ENCODE peak calls at places on chromosomes 2 and 18, in four cellular contexts. One of them, this sample, is unnamed.

GRCh38 chr2:151275291-151275690 is 13.6 kb upstream of the RBM43 start:
- DNase-seq in upper lobe of right lung: no peak
- DNase-seq in cardiac fibroblast: no peak
- DNase-seq in mammary epithelial cell: no peak
- DNase-seq in this sample: no peak

GRCh38 chr2:48233005-48233404 is 296.9 kb upstream of the STON1 start:
- DNase-seq in upper lobe of right lung: no peak
- DNase-seq in mammary epithelial cell: peak
- DNase-seq in cardiac fibroblast: no peak
- DNase-seq in this sample: no peak

GRCh38 chr2:120861576-120862191 is 126.0 kb downstream of the GLI2 start:
- DNase-seq in cardiac fibroblast: no peak
- DNase-seq in upper lobe of right lung: peak
- DNase-seq in mammary epithelial cell: no peak
- DNase-seq in this sample: peak

GRCh38 chr2:47016172-47016913 is 100.7 kb upstream of the MCFD2 start:
- DNase-seq in cardiac fibroblast: peak
- DNase-seq in mammary epithelial cell: peak
- DNase-seq in upper lobe of right lung: no peak
- DNase-seq in this sample: no peak

GRCh38 chr2:241741016-241741415 is 6.6 kb downstream of the D2HGDH start:
- DNase-seq in cardiac fibroblast: no peak
- DNase-seq in upper lobe of right lung: no peak
- DNase-seq in mammary epithelial cell: peak
- DNase-seq in this sample: no peak

GRCh38 chr2:241638063-241638660 is 669 bp downstream of the ATG4B start:
- DNase-seq in upper lobe of right lung: no peak
- DNase-seq in mammary epithelial cell: peak
- DNase-seq in cardiac fibroblast: no peak
- DNase-seq in this sample: no peak

GRCh38 chr18:52319423-52319822 is 20.6 kb upstream of the DCC start:
- DNase-seq in upper lobe of right lung: no peak
- DNase-seq in mammary epithelial cell: no peak
- DNase-seq in cardiac fibroblast: no peak
- DNase-seq in this sample: no peak

GRCh38 chr18:5710235-5710634 is 166.4 kb upstream of the EPB41L3 start:
- DNase-seq in upper lobe of right lung: no peak
- DNase-seq in cardiac fibroblast: no peak
- DNase-seq in mammary epithelial cell: no peak
- DNase-seq in this sample: no peak

GRCh38 chr2:173231042-173231441 is 123.6 kb upstream of the CDCA7 start:
- DNase-seq in upper lobe of right lung: peak
- DNase-seq in cardiac fibroblast: no peak
- DNase-seq in mammary epithelial cell: no peak
- DNase-seq in this sample: no peak

GRCh38 chr2:236205867-236206645 is 37.9 kb upstream of the GBX2 start:
- DNase-seq in upper lobe of right lung: no peak
- DNase-seq in mammary epithelial cell: no peak
- DNase-seq in cardiac fibroblast: peak
- DNase-seq in this sample: no peak

GRCh38 chr2:168401771-168402170 is 54.3 kb upstream of the CERS6 start:
- DNase-seq in cardiac fibroblast: no peak
- DNase-seq in mammary epithelial cell: no peak
- DNase-seq in upper lobe of right lung: no peak
- DNase-seq in this sample: no peak

GRCh38 chr18:47150824-47151366 is 595 bp upstream of the HDHD2 start:
- DNase-seq in upper lobe of right lung: no peak
- DNase-seq in cardiac fibroblast: no peak
- DNase-seq in mammary epithelial cell: no peak
- DNase-seq in this sample: no peak

DNA sequence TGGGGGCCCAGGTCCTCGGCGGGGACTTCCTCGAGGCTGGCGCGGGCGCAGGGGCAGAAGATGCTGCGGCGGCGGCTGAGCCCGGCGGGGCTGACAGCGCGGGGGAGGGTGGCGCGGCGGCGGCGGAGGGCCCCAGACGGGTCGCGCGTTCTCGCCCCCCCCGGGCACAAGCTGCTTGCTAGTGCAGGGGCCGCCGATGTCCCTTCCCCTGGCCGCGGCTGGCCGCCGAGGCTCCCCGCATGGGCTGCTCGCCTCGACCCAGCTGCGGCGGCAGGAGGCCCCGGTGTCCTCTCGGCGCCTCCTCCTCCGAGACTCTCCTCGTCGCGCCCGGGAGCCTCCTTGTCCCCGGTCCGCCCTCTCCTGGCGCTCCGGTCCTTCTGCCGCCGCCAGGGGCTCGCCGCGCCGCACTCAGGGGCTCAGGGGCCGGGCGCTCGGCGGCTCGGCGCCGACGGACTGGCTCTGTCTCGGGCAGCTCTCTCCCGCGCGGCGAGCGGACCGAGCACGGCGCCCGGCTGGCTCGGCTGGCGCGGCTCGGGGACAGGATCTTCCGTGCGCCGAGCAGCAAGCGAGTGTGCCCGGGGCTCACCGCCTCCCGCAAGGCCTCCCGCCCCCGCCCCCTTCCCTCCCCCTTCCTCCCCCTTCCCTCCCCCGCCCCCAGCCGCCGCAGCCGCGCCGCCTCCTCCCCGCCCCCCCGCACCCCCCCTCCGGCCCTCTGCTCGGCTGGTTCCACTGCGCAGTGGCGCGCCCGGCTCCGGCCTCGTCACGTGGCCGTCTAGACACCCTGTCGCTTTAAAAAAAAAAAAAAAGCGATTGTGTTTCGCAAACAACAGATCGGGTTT is 902 bp upstream of the SMAD7 start:
- DNase-seq in upper lobe of right lung: peak
- DNase-seq in mammary epithelial cell: peak
- DNase-seq in cardiac fibroblast: peak
- DNase-seq in this sample: no peak
- TF ChIP-seq CTCF in upper lobe of right lung: no peak
- TF ChIP-seq CTCF in mammary epithelial cell: no peak
- TF ChIP-seq CTCF in cardiac fibroblast: no peak
- TF ChIP-seq CTCF in this sample: peak

GRCh38 chr2:10317646-10318045 is 14.9 kb downstream of the HPCAL1 start:
- DNase-seq in mammary epithelial cell: no peak
- DNase-seq in cardiac fibroblast: no peak
- DNase-seq in upper lobe of right lung: no peak
- DNase-seq in this sample: peak
- TF ChIP-seq CTCF in mammary epithelial cell: no peak
- TF ChIP-seq CTCF in cardiac fibroblast: no peak
- TF ChIP-seq CTCF in upper lobe of right lung: no peak
- TF ChIP-seq CTCF in this sample: no peak

GRCh38 chr2:238703436-238703835 is 144.4 kb upstream of the TWIST2 start:
- DNase-seq in upper lobe of right lung: no peak
- DNase-seq in cardiac fibroblast: no peak
- DNase-seq in mammary epithelial cell: no peak
- DNase-seq in this sample: no peak

GRCh38 chr2:238709324-238709723 is 138.6 kb upstream of the TWIST2 start:
- DNase-seq in cardiac fibroblast: peak
- DNase-seq in upper lobe of right lung: no peak
- DNase-seq in mammary epithelial cell: no peak
- DNase-seq in this sample: no peak

GRCh38 chr2:238706163-238706562 is 141.7 kb upstream of the TWIST2 start:
- DNase-seq in mammary epithelial cell: no peak
- DNase-seq in upper lobe of right lung: no peak
- DNase-seq in cardiac fibroblast: no peak
- DNase-seq in this sample: no peak

GRCh38 chr2:238704471-238705230 is 143.2 kb upstream of the TWIST2 start:
- DNase-seq in upper lobe of right lung: no peak
- DNase-seq in mammary epithelial cell: no peak
- DNase-seq in cardiac fibroblast: no peak
- DNase-seq in this sample: no peak

GRCh38 chr2:238706673-238707072 is 141.2 kb upstream of the TWIST2 start:
- DNase-seq in mammary epithelial cell: no peak
- DNase-seq in cardiac fibroblast: no peak
- DNase-seq in upper lobe of right lung: no peak
- DNase-seq in this sample: no peak
- TF ChIP-seq CTCF in mammary epithelial cell: peak
- TF ChIP-seq CTCF in cardiac fibroblast: peak
- TF ChIP-seq CTCF in upper lobe of right lung: peak
- TF ChIP-seq CTCF in this sample: peak

GRCh38 chr2:69829243-69830044 is at the start of gene GMCL1:
- DNase-seq in upper lobe of right lung: peak
- DNase-seq in mammary epithelial cell: peak
- DNase-seq in cardiac fibroblast: peak
- DNase-seq in this sample: peak
- TF ChIP-seq CTCF in upper lobe of right lung: no peak
- TF ChIP-seq CTCF in mammary epithelial cell: no peak
- TF ChIP-seq CTCF in cardiac fibroblast: no peak
- TF ChIP-seq CTCF in this sample: peak

GRCh38 chr2:14903709-14904374 is 271.3 kb downstream of the LRATD1 start:
- DNase-seq in upper lobe of right lung: peak
- DNase-seq in cardiac fibroblast: no peak
- DNase-seq in mammary epithelial cell: peak
- DNase-seq in this sample: no peak

GRCh38 chr2:14910659-14911058 is 278.1 kb downstream of the LRATD1 start:
- DNase-seq in mammary epithelial cell: no peak
- DNase-seq in upper lobe of right lung: no peak
- DNase-seq in cardiac fibroblast: no peak
- DNase-seq in this sample: no peak

GRCh38 chr2:14905571-14905970 is 273.1 kb downstream of the LRATD1 start:
- DNase-seq in cardiac fibroblast: no peak
- DNase-seq in mammary epithelial cell: no peak
- DNase-seq in upper lobe of right lung: no peak
- DNase-seq in this sample: no peak

GRCh38 chr2:14909795-14910194 is 277.3 kb downstream of the LRATD1 start:
- DNase-seq in cardiac fibroblast: no peak
- DNase-seq in mammary epithelial cell: no peak
- DNase-seq in upper lobe of right lung: no peak
- DNase-seq in this sample: no peak

GRCh38 chr2:14907014-14907612 is 274.6 kb downstream of the LRATD1 start:
- DNase-seq in mammary epithelial cell: no peak
- DNase-seq in cardiac fibroblast: no peak
- DNase-seq in upper lobe of right lung: no peak
- DNase-seq in this sample: no peak
- TF ChIP-seq CTCF in mammary epithelial cell: no peak
- TF ChIP-seq CTCF in cardiac fibroblast: no peak
- TF ChIP-seq CTCF in upper lobe of right lung: no peak
- TF ChIP-seq CTCF in this sample: no peak

GRCh38 chr2:96345403-96345802 is 9.8 kb downstream of the NCAPH start:
- DNase-seq in cardiac fibroblast: no peak
- DNase-seq in mammary epithelial cell: no peak
- DNase-seq in upper lobe of right lung: no peak
- DNase-seq in this sample: no peak
- TF ChIP-seq CTCF in cardiac fibroblast: peak
- TF ChIP-seq CTCF in mammary epithelial cell: no peak
- TF ChIP-seq CTCF in upper lobe of right lung: no peak
- TF ChIP-seq CTCF in this sample: peak

GRCh38 chr18:12890500-12890899 is 6.5 kb upstream of the PTPN2 start:
- DNase-seq in mammary epithelial cell: no peak
- DNase-seq in upper lobe of right lung: no peak
- DNase-seq in cardiac fibroblast: peak
- DNase-seq in this sample: no peak

GRCh38 chr18:12891561-12891960 is 7.5 kb upstream of the PTPN2 start:
- DNase-seq in mammary epithelial cell: no peak
- DNase-seq in cardiac fibroblast: no peak
- DNase-seq in upper lobe of right lung: no peak
- DNase-seq in this sample: no peak

GRCh38 chr18:12886498-12887126 is 2.6 kb upstream of the PTPN2 start:
- DNase-seq in mammary epithelial cell: peak
- DNase-seq in cardiac fibroblast: no peak
- DNase-seq in upper lobe of right lung: no peak
- DNase-seq in this sample: no peak

GRCh38 chr18:12895016-12895415 is 11.0 kb upstream of the PTPN2 start:
- DNase-seq in cardiac fibroblast: no peak
- DNase-seq in mammary epithelial cell: no peak
- DNase-seq in upper lobe of right lung: no peak
- DNase-seq in this sample: no peak

GRCh38 chr18:12890964-12891363 is 6.9 kb upstream of the PTPN2 start:
- DNase-seq in cardiac fibroblast: no peak
- DNase-seq in mammary epithelial cell: no peak
- DNase-seq in upper lobe of right lung: no peak
- DNase-seq in this sample: no peak
- TF ChIP-seq CTCF in cardiac fibroblast: no peak
- TF ChIP-seq CTCF in mammary epithelial cell: no peak
- TF ChIP-seq CTCF in upper lobe of right lung: no peak
- TF ChIP-seq CTCF in this sample: no peak

DNA sequence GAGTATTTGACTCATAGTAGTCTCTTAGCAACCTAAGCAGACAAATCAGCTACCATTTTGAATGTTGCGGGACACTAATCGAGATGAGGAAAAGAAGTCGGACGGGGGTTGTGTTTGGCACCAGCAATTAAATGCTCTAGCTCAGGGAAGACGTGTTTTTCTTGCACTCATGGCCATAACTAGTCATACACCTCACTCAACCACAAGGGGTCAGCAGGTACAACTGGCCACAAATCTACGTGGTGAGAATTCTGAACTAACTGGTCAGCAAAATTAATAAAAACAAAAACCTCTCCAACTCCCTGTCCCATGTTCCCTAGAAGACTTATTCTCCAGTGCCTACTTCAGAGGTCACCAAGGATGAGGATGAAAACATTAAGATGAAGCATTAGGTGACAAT is 1467.8 kb downstream of the DPP10 start:
- DNase-seq in upper lobe of right lung: no peak
- DNase-seq in mammary epithelial cell: no peak
- DNase-seq in cardiac fibroblast: no peak
- DNase-seq in this sample: no peak
- TF ChIP-seq CTCF in upper lobe of right lung: no peak
- TF ChIP-seq CTCF in mammary epithelial cell: no peak
- TF ChIP-seq CTCF in cardiac fibroblast: no peak
- TF ChIP-seq CTCF in this sample: peak

This sample was measured in chondrocyte.